ENCODE peak calls at places on chromosomes 5 and 9, in ten cellular contexts. M is fibroblast of lung, R is sigmoid colon, I is prostate gland, T is heart left ventricle, A is fibroblast of mammary gland, D is upper lobe of left lung, V is left ventricle myocardium inferior, Z is pancreas, J is progenitor cell of endocrine pancreas. O is an unnamed sample.

GRCh38 chr5:181100121-181101015 is 30.6 kb downstream of the OR2V1 start:
- DNase-seq in M (no peak), R (no peak), I (no peak), T (no peak), A (peak), D (no peak), V (no peak), Z (no peak), J (no peak), O (no peak)

GRCh38 chr9:126690431-126691051 is 76.8 kb downstream of the LMX1B start:
- DNase-seq in M (no peak), R (peak), I (peak), T (peak), A (peak), D (peak), V (peak), Z (peak), J (peak), O (no peak)

GRCh38 chr5:153534102-153534501 is 43.6 kb downstream of the GRIA1 start:
- DNase-seq in M (no peak), R (no peak), I (no peak), T (no peak), A (peak), D (no peak), V (no peak), Z (no peak), J (no peak), O (no peak)

GRCh38 chr5:145101246-145101645 is 733.9 kb downstream of the PRELID2 start:
- DNase-seq in M (peak), R (no peak), I (no peak), T (no peak), A (no peak), D (no peak), V (no peak), Z (no peak), J (no peak), O (no peak)

GRCh38 chr9:7549261-7549660 is 250.3 kb downstream of the DMAC1 start:
- DNase-seq in M (peak), R (no peak), I (no peak), T (peak), A (no peak), D (peak), V (peak), Z (no peak), J (no peak), O (no peak)

GRCh38 chr9:136200424-136200823 is 4.5 kb downstream of the LHX3 start:
- DNase-seq in M (no peak), R (no peak), I (no peak), T (no peak), A (no peak), D (no peak), V (no peak), Z (no peak), J (no peak), O (no peak)

GRCh38 chr9:134231767-134232166 is 67.4 kb upstream of the RNU6ATAC start:
- DNase-seq in M (no peak), R (no peak), I (no peak), T (no peak), A (no peak), D (no peak), V (no peak), Z (no peak), J (no peak), O (no peak)

GRCh38 chr5:17308326-17309065 is 91.1 kb downstream of the BASP1 start:
- DNase-seq in M (peak), R (no peak), I (no peak), T (no peak), A (peak), D (no peak), V (no peak), Z (no peak), J (no peak), O (no peak)

GRCh38 chr9:97529363-97530076 is 28.1 kb downstream of the TMOD1 start:
- DNase-seq in M (no peak), R (peak), I (no peak), T (peak), A (peak), D (peak), V (peak), Z (no peak), J (no peak), O (no peak)

GRCh38 chr5:125083932-125084331 is 337.5 kb upstream of the ZNF608 start:
- DNase-seq in M (peak), R (no peak), I (no peak), T (no peak), A (peak), D (no peak), V (no peak), Z (no peak), J (no peak), O (no peak)

GRCh38 chr5:2747372-2748179 is 3.9 kb downstream of the IRX2 start:
- DNase-seq in M (no peak), R (no peak), I (no peak), T (no peak), A (no peak), D (no peak), V (no peak), Z (no peak), J (no peak), O (no peak)

GRCh38 chr9:120109242-120109641 is 470.7 kb downstream of the CDK5RAP2 start:
- DNase-seq in M (no peak), R (no peak), I (no peak), T (no peak), A (no peak), D (no peak), V (no peak), Z (no peak), J (peak), O (no peak)

GRCh38 chr9:109830587-109830986 is 50.6 kb downstream of the PALM2AKAP2 start:
- DNase-seq in M (no peak), R (no peak), I (no peak), T (no peak), A (no peak), D (no peak), V (no peak), Z (no peak), J (no peak), O (no peak)

GRCh38 chr9:136590788-136591187 is 44.9 kb upstream of the NOTCH1 start:
- DNase-seq in M (no peak), R (no peak), I (no peak), T (peak), A (no peak), D (no peak), V (no peak), Z (no peak), J (no peak), O (no peak)

GRCh38 chr5:107337281-107337680 is 333.5 kb downstream of the EFNA5 start:
- DNase-seq in M (no peak), R (no peak), I (no peak), T (no peak), A (peak), D (no peak), V (no peak), Z (no peak), J (no peak), O (no peak)

GRCh38 chr9:20406344-20406743 is 216.0 kb downstream of the MLLT3 start:
- DNase-seq in M (no peak), R (no peak), I (no peak), T (no peak), A (no peak), D (no peak), V (no peak), Z (no peak), J (no peak), O (no peak)

GRCh38 chr5:175321927-175322532 is 122.0 kb downstream of the DRD1 start:
- DNase-seq in M (peak), R (no peak), I (peak), T (no peak), A (peak), D (no peak), V (no peak), Z (no peak), J (peak), O (no peak)

GRCh38 chr9:135906291-135907005 is 898 bp downstream of the CAMSAP1 start:
- DNase-seq in M (peak), R (peak), I (no peak), T (no peak), A (peak), D (no peak), V (no peak), Z (peak), J (peak), O (no peak)

GRCh38 chr9:73079326-73079725 is 72.3 kb upstream of the ANXA1 start:
- DNase-seq in M (no peak), R (no peak), I (no peak), T (no peak), A (no peak), D (no peak), V (no peak), Z (no peak), J (no peak), O (no peak)

GRCh38 chr5:140258873-140259272 is 44.0 kb downstream of the PFDN1 start:
- DNase-seq in M (no peak), R (no peak), I (no peak), T (no peak), A (no peak), D (no peak), V (no peak), Z (no peak), J (no peak), O (no peak)

GRCh38 chr5:171842006-171842776 is 56.6 kb downstream of the SMIM23 start:
- DNase-seq in M (no peak), R (no peak), I (peak), T (peak), A (peak), D (no peak), V (no peak), Z (no peak), J (no peak), O (no peak)

GRCh38 chr5:105508519-105508918 is 1945.9 kb upstream of the NUDT12 start:
- DNase-seq in M (peak), R (no peak), I (no peak), T (no peak), A (no peak), D (no peak), V (no peak), Z (no peak), J (no peak), O (no peak)

GRCh38 chr9:4883326-4883873 is 90.7 kb downstream of the RCL1 start:
- DNase-seq in M (no peak), R (no peak), I (no peak), T (no peak), A (no peak), D (no peak), V (no peak), Z (no peak), J (no peak), O (no peak)

GRCh38 chr5:174245506-174245905 is 200.0 kb downstream of the NSG2 start:
- DNase-seq in M (no peak), R (no peak), I (no peak), T (no peak), A (no peak), D (no peak), V (no peak), Z (no peak), J (no peak), O (no peak)

GRCh38 chr9:5511476-5511875 is 1.1 kb downstream of the PDCD1LG2 start:
- DNase-seq in M (peak), R (no peak), I (no peak), T (no peak), A (peak), D (no peak), V (no peak), Z (no peak), J (no peak), O (no peak)

GRCh38 chr5:88060194-88060593 is 208.5 kb downstream of the TMEM161B start:
- DNase-seq in M (no peak), R (no peak), I (no peak), T (no peak), A (peak), D (no peak), V (no peak), Z (no peak), J (no peak), O (no peak)

GRCh38 chr5:76791461-76791860 is 27.4 kb upstream of the F2RL1 start:
- DNase-seq in M (peak), R (no peak), I (no peak), T (no peak), A (peak), D (no peak), V (no peak), Z (no peak), J (no peak), O (no peak)

GRCh38 chr5:96708600-96708999 is 46.4 kb downstream of the CAST start:
- DNase-seq in M (no peak), R (no peak), I (no peak), T (no peak), A (no peak), D (no peak), V (no peak), Z (no peak), J (no peak), O (no peak)

GRCh38 chr5:109769597-109770291 is 80.0 kb downstream of the MAN2A1 start:
- DNase-seq in M (no peak), R (no peak), I (no peak), T (no peak), A (no peak), D (no peak), V (no peak), Z (no peak), J (no peak), O (no peak)

GRCh38 chr5:179608131-179608581 is 15.3 kb downstream of the HNRNPH1 start:
- DNase-seq in M (peak), R (peak), I (no peak), T (no peak), A (no peak), D (no peak), V (no peak), Z (no peak), J (no peak), O (peak)

GRCh38 chr5:155029240-155029639 is 15.7 kb downstream of the KIF4B start:
- DNase-seq in M (no peak), R (no peak), I (no peak), T (no peak), A (no peak), D (no peak), V (no peak), Z (no peak), J (no peak), O (no peak)

GRCh38 chr9:78130004-78130403 is 98.4 kb upstream of the GNAQ start:
- DNase-seq in M (peak), R (no peak), I (no peak), T (no peak), A (peak), D (peak), V (no peak), Z (no peak), J (no peak), O (peak)

GRCh38 chr5:64775288-64775687 is 6.6 kb downstream of the CWC27 start:
- DNase-seq in M (no peak), R (no peak), I (no peak), T (no peak), A (no peak), D (no peak), V (no peak), Z (no peak), J (no peak), O (no peak)

GRCh38 chr5:171102877-171103610 is 206.0 kb upstream of the TLX3 start:
- DNase-seq in M (no peak), R (no peak), I (no peak), T (no peak), A (no peak), D (no peak), V (no peak), Z (no peak), J (no peak), O (no peak)

GRCh38 chr9:112894031-112894430 is 3.4 kb upstream of the SLC46A2 start:
- DNase-seq in M (no peak), R (no peak), I (no peak), T (no peak), A (peak), D (no peak), V (no peak), Z (no peak), J (no peak), O (no peak)

GRCh38 chr9:131639771-131640437 is 94.6 kb downstream of the PRRT1B start:
- DNase-seq in M (no peak), R (peak), I (no peak), T (no peak), A (no peak), D (no peak), V (no peak), Z (no peak), J (no peak), O (no peak)

GRCh38 chr9:131645078-131645776 is 94.6 kb downstream of the RAPGEF1 start:
- DNase-seq in M (no peak), R (no peak), I (no peak), T (no peak), A (no peak), D (no peak), V (no peak), Z (no peak), J (no peak), O (no peak)

GRCh38 chr9:131642496-131643083 is 97.3 kb downstream of the PRRT1B start:
- DNase-seq in M (no peak), R (no peak), I (no peak), T (no peak), A (no peak), D (no peak), V (no peak), Z (no peak), J (no peak), O (no peak)

GRCh38 chr9:131640438-131641181 is 95.3 kb downstream of the PRRT1B start:
- DNase-seq in M (no peak), R (peak), I (no peak), T (no peak), A (no peak), D (no peak), V (no peak), Z (no peak), J (no peak), O (no peak)

GRCh38 chr9:131641618-131642495 is 96.5 kb downstream of the PRRT1B start:
- DNase-seq in M (peak), R (peak), I (peak), T (no peak), A (no peak), D (no peak), V (no peak), Z (no peak), J (no peak), O (no peak)
- TF ChIP-seq CTCF in M (no peak), R (no peak), I (peak), T (peak), A (no peak), D (peak), V (no peak), Z (no peak), J (no peak), O (no peak)

GRCh38 chr5:177393206-177393765 is 7.2 kb downstream of the PFN3 start:
- DNase-seq in M (no peak), R (no peak), I (no peak), T (no peak), A (no peak), D (no peak), V (no peak), Z (no peak), J (no peak), O (no peak)

GRCh38 chr5:177392765-177393164 is 7.7 kb downstream of the PFN3 start:
- DNase-seq in M (no peak), R (no peak), I (no peak), T (no peak), A (no peak), D (no peak), V (no peak), Z (no peak), J (no peak), O (no peak)

GRCh38 chr5:177396807-177397206 is 3.7 kb downstream of the PFN3 start:
- DNase-seq in M (no peak), R (no peak), I (no peak), T (no peak), A (no peak), D (no peak), V (no peak), Z (no peak), J (no peak), O (no peak)

GRCh38 chr5:177396086-177396485 is 4.4 kb downstream of the PFN3 start:
- DNase-seq in M (no peak), R (no peak), I (no peak), T (no peak), A (no peak), D (no peak), V (no peak), Z (no peak), J (no peak), O (no peak)

GRCh38 chr5:177393990-177394389 is 6.5 kb downstream of the PFN3 start:
- DNase-seq in M (no peak), R (no peak), I (no peak), T (no peak), A (no peak), D (no peak), V (no peak), Z (no peak), J (no peak), O (no peak)
- TF ChIP-seq CTCF in M (no peak), R (no peak), I (no peak), T (no peak), A (no peak), D (no peak), V (no peak), Z (no peak), J (no peak), O (no peak)

DNA sequence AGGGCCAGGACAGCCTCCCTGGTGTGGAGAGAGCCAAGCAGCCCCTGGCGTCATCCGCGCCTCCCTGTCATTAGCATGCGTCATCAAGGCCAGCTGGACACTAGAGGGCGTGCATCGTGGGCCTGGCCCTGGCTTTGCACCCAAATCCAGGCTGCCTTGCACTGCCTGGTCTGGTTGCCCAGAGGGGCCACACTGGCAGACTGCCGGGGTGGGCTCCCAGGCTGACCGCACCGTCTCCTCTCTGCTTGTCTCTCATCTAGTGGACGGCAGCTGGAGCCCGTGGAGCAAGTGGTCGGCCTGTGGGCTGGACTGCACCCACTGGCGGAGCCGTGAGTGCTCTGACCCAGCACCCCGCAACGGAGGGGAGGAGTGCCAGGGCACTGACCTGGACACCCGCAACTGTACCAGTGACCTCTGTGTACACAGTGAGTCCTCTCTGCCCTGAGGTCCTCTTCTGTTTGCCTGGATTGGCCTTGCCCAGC is 29.0 kb downstream of the HK3 start:
- DNase-seq in M (peak), R (no peak), I (no peak), T (no peak), A (peak), D (peak), V (no peak), Z (no peak), J (peak), O (no peak)
- TF ChIP-seq CTCF in M (peak), R (no peak), I (peak), T (peak), A (no peak), D (peak), V (peak), Z (no peak), J (peak), O (no peak)

DNA sequence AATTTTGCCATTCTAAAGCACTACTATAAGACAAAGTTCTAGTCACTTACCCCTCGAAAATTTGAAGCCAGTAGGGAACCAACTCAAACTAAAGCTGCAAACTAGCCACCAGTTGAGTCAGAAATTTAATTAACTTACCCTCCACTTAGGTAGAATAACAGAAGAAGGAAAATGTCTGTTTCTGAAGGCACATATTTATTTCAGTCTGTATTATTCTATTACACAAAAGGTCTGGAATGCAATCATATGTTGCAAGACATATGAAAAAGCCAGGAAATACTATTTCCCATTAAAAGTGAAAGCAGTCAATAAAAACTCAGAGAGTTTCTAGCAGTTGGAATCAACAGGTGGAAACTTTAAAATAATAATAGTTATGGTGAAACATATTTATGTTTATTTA is 79.2 kb upstream of the SLCO4C1 start:
- DNase-seq in M (no peak), R (no peak), I (no peak), T (no peak), A (no peak), D (no peak), V (no peak), Z (no peak), J (no peak), O (no peak)
- TF ChIP-seq CTCF in M (no peak), R (no peak), I (no peak), T (no peak), A (no peak), D (no peak), V (no peak), Z (no peak), J (no peak), O (no peak)